ENCODE peak calls at places on chromosomes 7 and 10, in six cellular contexts. I is HCT116, D is H1, F is HepG2, O is K562, B is SK-N-SH. N is an unnamed sample.

GRCh38 chr10:131270461-131271190 is 40.9 kb downstream of the TCERG1L start:
- DNase-seq in I (no peak), D (no peak), F (no peak), O (no peak), B (peak), N (no peak)

GRCh38 chr7:43572516-43573049 is 10.3 kb upstream of the STK17A start:
- DNase-seq in I (peak), D (no peak), F (no peak), O (peak), B (no peak), N (no peak)

GRCh38 chr7:682810-683209 is 43.7 kb upstream of the DNAAF5 start:
- DNase-seq in I (no peak), D (no peak), F (no peak), O (no peak), B (no peak), N (no peak)

GRCh38 chr7:29977926-29978652 is 11.5 kb downstream of the SCRN1 start:
- DNase-seq in I (peak), D (no peak), F (peak), O (peak), B (no peak), N (no peak)

GRCh38 chr7:64308019-64308275 is 5.8 kb upstream of the ZNF736 start:
- DNase-seq in I (no peak), D (no peak), F (no peak), O (no peak), B (peak), N (no peak)

GRCh38 chr10:47013469-47014169 is 102.4 kb downstream of the PTPN20 start:
- DNase-seq in I (no peak), D (no peak), F (no peak), O (no peak), B (no peak), N (no peak)

GRCh38 chr7:123562121-123562520 is 4.5 kb upstream of the NDUFA5 start:
- DNase-seq in I (no peak), D (no peak), F (no peak), O (no peak), B (no peak), N (no peak)

GRCh38 chr7:55534916-55535636 is 37.2 kb downstream of the VOPP1 start:
- DNase-seq in I (no peak), D (no peak), F (peak), O (no peak), B (no peak), N (no peak)

GRCh38 chr7:22561356-22561755 is 61.4 kb upstream of the STEAP1B start:
- DNase-seq in I (no peak), D (peak), F (peak), O (peak), B (no peak), N (peak)

GRCh38 chr7:155618708-155619633 is 25.5 kb upstream of the RBM33 start:
- DNase-seq in I (no peak), D (no peak), F (peak), O (no peak), B (no peak), N (peak)

GRCh38 chr7:16668049-16668858 is 22.3 kb downstream of the BZW2 start:
- DNase-seq in I (peak), D (no peak), F (peak), O (peak), B (peak), N (peak)

GRCh38 chr7:76352193-76352592 is 6.6 kb downstream of the YWHAG start:
- DNase-seq in I (no peak), D (no peak), F (no peak), O (no peak), B (no peak), N (no peak)

GRCh38 chr10:50526185-50526584 is 97.6 kb downstream of the SGMS1 start:
- DNase-seq in I (no peak), D (no peak), F (no peak), O (peak), B (no peak), N (no peak)

GRCh38 chr10:70477661-70478162 is 855 bp upstream of the PALD1 start:
- DNase-seq in I (peak), D (no peak), F (peak), O (peak), B (peak), N (no peak)

GRCh38 chr10:111079241-111079760 is 2.5 kb downstream of the ADRA2A start:
- DNase-seq in I (no peak), D (no peak), F (no peak), O (no peak), B (no peak), N (no peak)

GRCh38 chr10:74642901-74643585 is 183.4 kb upstream of the KAT6B start:
- DNase-seq in I (no peak), D (no peak), F (no peak), O (no peak), B (no peak), N (no peak)

GRCh38 chr7:80088705-80089104 is 45.9 kb upstream of the GNAI1 start:
- DNase-seq in I (no peak), D (no peak), F (no peak), O (no peak), B (no peak), N (no peak)

GRCh38 chr10:102401322-102401614 is 5.8 kb downstream of the NFKB2 start:
- DNase-seq in I (no peak), D (no peak), F (no peak), O (no peak), B (no peak), N (no peak)

GRCh38 chr10:102752934-102753664 is 9.4 kb downstream of the WBP1L start:
- DNase-seq in I (no peak), D (no peak), F (peak), O (peak), B (peak), N (peak)

DNA sequence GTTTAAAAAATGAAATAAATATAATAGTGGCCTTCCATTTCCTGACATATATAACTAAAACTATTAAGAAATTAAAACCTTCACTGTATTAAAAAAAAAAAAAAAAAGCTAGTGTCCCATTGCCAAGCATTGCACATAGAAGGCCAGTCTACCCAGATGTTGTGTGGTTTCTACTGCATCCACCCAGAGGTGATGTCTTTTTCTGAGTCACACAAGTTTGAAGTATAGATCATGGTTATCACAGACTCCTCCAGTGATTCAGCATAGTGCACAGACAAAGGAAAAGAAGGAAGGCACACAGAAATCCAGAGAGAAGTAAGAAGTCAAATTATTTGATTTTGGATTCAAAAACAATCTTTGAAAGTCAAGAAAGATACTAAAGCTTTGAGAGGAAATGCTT is 429.0 kb downstream of the ETV1 start:
- DNase-seq in I (no peak), D (no peak), F (no peak), O (no peak), B (no peak), N (no peak)
- TF ChIP-seq JUND in I (no peak), D (no peak), F (no peak), O (no peak), B (no peak), N (no peak)

DNA sequence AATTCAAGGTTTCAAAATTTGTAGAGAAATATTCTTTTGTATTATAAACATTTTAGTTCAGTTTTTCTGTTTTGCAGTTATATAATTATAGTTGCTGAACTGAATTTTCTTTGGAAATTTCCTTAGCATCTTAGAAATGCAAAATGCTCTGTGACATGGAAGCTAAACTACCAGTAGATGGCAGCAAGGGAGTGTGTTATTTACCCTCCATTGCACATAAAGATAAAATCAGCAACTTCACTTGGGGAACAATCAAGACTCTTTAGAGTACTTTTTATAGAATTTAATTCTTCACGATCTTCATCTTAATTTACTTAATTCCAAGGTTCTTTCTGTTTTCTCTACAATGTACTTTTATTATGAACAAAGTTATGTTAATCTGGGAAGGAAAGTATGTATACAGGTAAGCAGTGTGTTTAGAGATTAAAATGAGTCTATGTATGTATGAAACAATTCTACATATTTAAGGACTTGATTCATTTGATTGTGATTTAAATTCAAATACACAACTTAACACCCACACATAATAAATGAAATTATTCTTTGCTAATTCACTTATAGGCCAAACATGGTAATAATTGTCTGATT is 404.2 kb downstream of the THSD7A start:
- DNase-seq in I (peak), D (no peak), F (peak), O (peak), B (peak), N (peak)
- TF ChIP-seq JUND in I (no peak), D (no peak), F (no peak), O (no peak), B (no peak), N (no peak)

DNA sequence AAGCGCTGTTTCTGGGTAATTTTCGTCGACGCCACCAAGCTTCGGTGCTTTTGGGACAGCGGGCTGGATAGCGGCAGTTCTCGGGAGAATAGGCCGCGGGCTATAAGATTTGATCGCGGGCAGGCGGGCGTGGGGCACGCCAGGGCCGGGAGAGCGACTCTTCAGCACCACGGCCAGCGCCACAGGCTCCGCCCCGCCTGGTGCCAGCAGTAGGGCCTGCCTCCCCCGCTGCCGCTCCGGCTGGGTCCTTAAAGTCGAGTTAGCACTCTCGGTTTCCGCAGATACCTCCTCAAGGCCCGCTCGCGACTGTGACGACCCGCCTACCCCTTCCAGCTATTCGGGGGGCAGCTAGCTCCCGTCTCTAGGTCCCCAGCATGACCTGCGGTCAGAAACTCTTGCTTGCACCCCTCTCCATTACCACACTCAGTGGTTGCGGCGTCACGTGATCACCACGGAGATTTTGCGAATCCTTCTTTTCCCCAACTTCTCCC is 9.4 kb downstream of the NXPH1 start:
- DNase-seq in I (no peak), D (no peak), F (no peak), O (peak), B (no peak), N (peak)
- TF ChIP-seq JUND in I (no peak), D (no peak), F (no peak), O (no peak), B (no peak), N (no peak)

DNA sequence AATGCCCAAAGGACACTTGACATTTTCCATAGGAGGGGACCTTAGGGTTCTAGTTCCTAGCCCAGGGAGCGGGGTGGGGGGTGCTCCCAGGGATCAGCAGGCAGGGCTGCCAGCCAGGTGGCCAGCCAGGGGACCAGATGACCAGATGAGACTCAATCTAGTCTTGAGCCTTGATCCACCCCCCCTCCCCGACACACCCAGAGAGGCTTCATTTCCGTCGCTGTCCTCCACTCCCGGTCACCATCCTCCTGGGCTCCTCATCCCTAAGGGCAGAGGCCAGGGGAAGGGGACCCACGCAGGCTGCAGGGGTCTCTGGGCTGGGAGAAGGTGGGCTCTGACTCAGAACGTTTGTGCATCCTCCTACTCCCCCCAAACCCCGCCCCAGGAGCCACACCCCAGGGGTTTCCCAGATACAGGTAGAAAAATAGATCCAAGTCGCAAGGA is 1.0 kb downstream of the STX1A start:
- DNase-seq in I (no peak), D (no peak), F (no peak), O (no peak), B (peak), N (no peak)
- TF ChIP-seq JUND in I (no peak), D (no peak), F (no peak), O (no peak), B (no peak), N (no peak)